ENCODE peak calls at places on chromosome 1, in ten cellular contexts. X is aorta, K is putamen, V is HEK293T, U is body of pancreas, G is H9, R is stomach, S is NCI-H2081, Q is lower lobe of right lung, W is tibial nerve. C is an unnamed sample.

GRCh38 chr1:167083066-167083682 is 7.0 kb downstream of the GPA33 start:
- DNase-seq in U (peak), Q (no peak), V (no peak), W (no peak), G (no peak), K (no peak), X (no peak), R (peak), S (peak), C (no peak)

GRCh38 chr1:183576537-183576936 is 13.7 kb downstream of the NCF2 start:
- DNase-seq in V (no peak), Q (no peak), X (no peak), G (no peak), W (no peak), U (no peak), K (no peak), S (no peak), R (no peak), C (no peak)

GRCh38 chr1:57360846-57361407 is 62.9 kb downstream of the DAB1 start:
- DNase-seq in V (no peak), U (no peak), G (no peak), S (no peak), Q (no peak), W (no peak), R (no peak), X (no peak), K (no peak), C (no peak)

GRCh38 chr1:48917901-48918603 is 141.4 kb upstream of the BEND5 start:
- DNase-seq in R (no peak), K (no peak), G (no peak), X (no peak), Q (peak), W (no peak), U (peak), V (no peak), S (no peak), C (no peak)

GRCh38 chr1:236207569-236207968 is 65.2 kb downstream of the GPR137B start:
- DNase-seq in W (no peak), V (no peak), X (no peak), U (no peak), Q (no peak), K (no peak), S (no peak), G (no peak), R (no peak), C (no peak)

GRCh38 chr1:205354259-205354904 is 2.3 kb downstream of the KLHDC8A start:
- DNase-seq in V (peak), G (no peak), K (peak), U (peak), X (peak), W (peak), S (peak), R (peak), Q (no peak), C (peak)

GRCh38 chr1:108962681-108963051 is 618 bp downstream of the CLCC1 start:
- DNase-seq in Q (peak), U (peak), G (peak), V (no peak), S (no peak), R (peak), W (no peak), K (no peak), X (peak), C (peak)

GRCh38 chr1:32771561-32772280 is 45.4 kb downstream of the YARS1 start:
- DNase-seq in X (no peak), G (peak), K (no peak), Q (peak), V (no peak), S (no peak), R (no peak), W (no peak), U (no peak), C (no peak)

C was measured in effector CD4-positive, alpha-beta T cell.